ENCODE peak calls at places on chromosomes 13 and 19, in five cellular contexts. Z, D, N, G and X are unnamed samples.

GRCh38 chr13:80469841-80470378 is 129.0 kb upstream of the SPRY2 start:
- DNase-seq in Z (peak; percentile 79), D (peak; percentile 85), N (no peak), G (no peak), X (no peak)

GRCh38 chr19:13817615-13818371 is 22.6 kb downstream of the ZSWIM4 start:
- DNase-seq in Z (no peak), D (no peak), N (peak; percentile 81), G (peak; percentile 87), X (no peak)

GRCh38 chr19:18197941-18198340 is 4.9 kb downstream of the MPV17L2 start:
- DNase-seq in Z (no peak), D (no peak), N (no peak), G (no peak), X (no peak)

GRCh38 chr19:17379221-17379631 is 2.1 kb upstream of the PLVAP start:
- DNase-seq in Z (no peak), D (no peak), N (no peak), G (no peak), X (no peak)

GRCh38 chr13:106291006-106291405 is 244.5 kb downstream of the EFNB2 start:
- DNase-seq in Z (no peak), D (no peak), N (no peak), G (peak; percentile 16), X (peak; percentile 90)

GRCh38 chr13:48784906-48785555 is 131.3 kb downstream of the CYSLTR2 start:
- DNase-seq in Z (no peak), D (no peak), N (no peak), G (no peak), X (no peak)

GRCh38 chr19:15432018-15432494 is 13.3 kb upstream of the AKAP8L start:
- DNase-seq in Z (no peak), D (no peak), N (no peak), G (no peak), X (no peak)

GRCh38 chr13:37934339-37935191 is 65.0 kb upstream of the TRPC4 start:
- DNase-seq in Z (no peak), D (no peak), N (no peak), G (no peak), X (no peak)

GRCh38 chr13:30835442-30835841 is 70.6 kb upstream of the MEDAG start:
- DNase-seq in Z (no peak), D (no peak), N (peak; percentile 36), G (no peak), X (no peak)

GRCh38 chr19:35090160-35090794 is 25.3 kb upstream of the FXYD3 start:
- DNase-seq in Z (peak; percentile 29), D (peak; percentile 67), N (peak; percentile 73), G (peak; percentile 57), X (peak; percentile 50)

GRCh38 chr19:42207767-42208259 is 9.7 kb downstream of the DEDD2 start:
- DNase-seq in Z (no peak), D (peak; percentile 46), N (no peak), G (no peak), X (peak; percentile 85)

GRCh38 chr13:23630349-23631093 is 60.3 kb downstream of the TNFRSF19 start:
- DNase-seq in Z (no peak), D (no peak), N (no peak), G (peak; percentile 76), X (no peak)

GRCh38 chr13:40221460-40222201 is 444.8 kb downstream of the FOXO1 start:
- DNase-seq in Z (peak; percentile 38), D (peak; percentile 58), N (peak; percentile 29), G (no peak), X (peak; percentile 46)

GRCh38 chr13:45882626-45883025 is 31.1 kb upstream of the SIAH3 start:
- DNase-seq in Z (no peak), D (no peak), N (no peak), G (no peak), X (no peak)

GRCh38 chr19:7522923-7523667 is 671 bp downstream of the MCOLN1 start:
- DNase-seq in Z (no peak), D (no peak), N (no peak), G (no peak), X (no peak)

GRCh38 chr13:43965446-43965845 is 85.7 kb downstream of the LACC1 start:
- DNase-seq in Z (no peak), D (no peak), N (no peak), G (no peak), X (no peak)

GRCh38 chr19:8641908-8642547 is 11.6 kb downstream of the NFILZ start:
- DNase-seq in Z (no peak), D (no peak), N (no peak), G (peak; percentile 15), X (peak; percentile 6)

GRCh38 chr13:27406178-27406939 is 18.1 kb upstream of the GTF3A start:
- DNase-seq in Z (no peak), D (no peak), N (peak; percentile 19), G (peak; percentile 57), X (no peak)

GRCh38 chr13:50320297-50320862 is 305.1 kb downstream of the KCNRG start:
- DNase-seq in Z (no peak), D (no peak), N (no peak), G (peak; percentile 40), X (no peak)

GRCh38 chr13:43822969-43823368 is 36.2 kb upstream of the ENOX1 start:
- DNase-seq in Z (no peak), D (no peak), N (no peak), G (no peak), X (no peak)

GRCh38 chr19:15081911-15082310 is at the start of gene OR1I1:
- DNase-seq in Z (no peak), D (no peak), N (no peak), G (no peak), X (no peak)

GRCh38 chr19:43743059-43743458 is 11.7 kb downstream of the SMG9 start:
- DNase-seq in Z (no peak), D (no peak), N (no peak), G (no peak), X (no peak)

GRCh38 chr19:14563989-14564650 is 7.7 kb downstream of the NDUFB7 start:
- DNase-seq in Z (no peak), D (no peak), N (no peak), G (peak; percentile 44), X (peak; percentile 40)

GRCh38 chr13:95793018-95793555 is 116.1 kb downstream of the DNAJC3 start:
- DNase-seq in Z (no peak), D (no peak), N (no peak), G (no peak), X (no peak)

GRCh38 chr13:102777716-102778115 is 4.1 kb upstream of the TEX30 start:
- DNase-seq in Z (no peak), D (no peak), N (no peak), G (no peak), X (no peak)

GRCh38 chr19:17762505-17763229 is 11.4 kb downstream of the FCHO1 start:
- DNase-seq in Z (no peak), D (no peak), N (no peak), G (peak; percentile 60), X (peak; percentile 74)

GRCh38 chr13:113804017-113804702 is 45.1 kb downstream of the TMEM255B start:
- DNase-seq in Z (peak; percentile 50), D (no peak), N (no peak), G (no peak), X (no peak)

DNA sequence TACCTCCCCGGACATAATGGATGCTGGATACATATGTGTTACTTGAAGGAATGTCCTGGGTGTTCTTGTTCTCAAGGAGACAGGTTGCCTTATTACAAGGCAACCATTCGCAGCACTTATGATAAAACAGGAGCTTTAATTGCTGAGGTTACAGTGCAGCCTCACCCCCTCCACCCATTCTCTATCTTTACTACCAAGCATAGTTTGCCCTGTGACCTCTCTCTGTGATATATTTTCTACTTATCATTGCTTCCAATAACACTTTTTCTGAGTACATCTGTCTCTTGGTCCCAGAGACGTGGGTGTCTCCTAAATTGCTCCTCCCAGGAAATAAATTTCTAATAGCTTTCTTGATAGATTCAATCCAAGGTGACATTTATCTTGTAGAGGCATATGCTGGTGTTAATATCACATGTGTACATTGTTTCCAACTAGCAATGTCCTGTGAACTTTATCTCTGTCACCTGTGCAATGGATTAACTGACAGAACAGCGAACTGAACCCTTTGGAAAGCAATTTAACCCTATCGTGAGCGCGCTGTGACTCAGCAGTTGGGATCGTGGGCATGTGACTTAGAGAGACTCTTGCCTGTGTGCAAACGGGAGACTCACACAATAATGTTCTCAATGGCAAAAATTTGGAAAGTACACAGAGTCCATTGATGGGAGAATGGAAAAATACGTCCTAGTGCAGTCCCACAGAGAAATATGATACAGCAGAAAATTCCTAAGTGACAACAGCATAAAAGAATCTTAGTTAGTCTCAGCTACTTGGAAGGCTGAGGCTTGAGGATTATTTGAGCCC is 6.9 kb upstream of the MAP2K2 start:
- DNase-seq in Z (no peak), D (no peak), N (no peak), G (peak; percentile 54), X (peak; percentile 89)
- TF ChIP-seq CTCF in Z (no peak), D (no peak), N (no peak), G (no peak), X (no peak)

DNA sequence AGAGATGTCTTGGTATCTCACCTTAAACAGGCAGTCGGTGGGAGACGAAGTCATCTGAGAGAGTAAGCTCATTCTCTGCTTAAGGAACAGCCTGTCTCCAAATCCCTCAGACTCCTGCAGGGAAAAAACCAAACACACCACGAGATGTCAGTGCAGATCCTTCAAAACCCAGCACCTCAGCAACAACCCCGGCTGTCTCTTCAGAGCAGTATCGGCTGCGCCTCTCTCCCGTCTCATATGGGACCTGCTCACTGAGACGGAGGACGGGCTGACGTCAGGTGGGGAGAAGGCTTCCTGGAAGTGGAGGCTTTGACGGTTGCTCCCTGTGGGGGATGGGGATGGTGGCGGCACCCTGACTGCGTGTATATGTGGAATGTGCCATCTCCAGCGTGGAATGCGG is 43.6 kb downstream of the ANKRD27 start:
- DNase-seq in Z (no peak), D (no peak), N (no peak), G (no peak), X (no peak)
- TF ChIP-seq CTCF in Z (no peak), D (no peak), N (no peak), G (peak; percentile 8), X (no peak)

GRCh38 chr13:59782696-59783095 is 381.0 kb downstream of the DIAPH3 start:
- DNase-seq in Z (no peak), D (no peak), N (no peak), G (no peak), X (no peak)
- TF ChIP-seq CTCF in Z (no peak), D (no peak), N (no peak), G (no peak), X (no peak)

GRCh38 chr19:54451331-54451871 is 2.4 kb downstream of the LENG8 start:
- DNase-seq in Z (no peak), D (no peak), N (no peak), G (no peak), X (no peak)
- TF ChIP-seq CTCF in Z (no peak), D (no peak), N (no peak), G (no peak), X (no peak)